ENCODE peak calls at places on chromosomes 13 and 19, in four cellular contexts. V, H, E and K are unnamed samples.

GRCh38 chr13:49444517-49445395 is 682 bp downstream of the SETDB2 start:
- DNase-seq in V (no peak), H (peak), E (peak), K (no peak)

GRCh38 chr13:38496956-38497355 is 147.3 kb downstream of the UFM1 start:
- DNase-seq in V (no peak), H (no peak), E (peak), K (no peak)

GRCh38 chr13:33251131-33251629 is 34.4 kb downstream of the STARD13 start:
- DNase-seq in V (peak), H (peak), E (peak), K (no peak)

GRCh38 chr19:13430790-13431582 is 75.3 kb downstream of the CACNA1A start:
- DNase-seq in V (peak), H (peak), E (peak), K (no peak)

GRCh38 chr19:41245779-41246297 is 18.3 kb upstream of the HNRNPUL1 start:
- DNase-seq in V (no peak), H (no peak), E (no peak), K (no peak)

GRCh38 chr19:14511245-14511625 is 7.0 kb downstream of the DNAJB1 start:
- DNase-seq in V (no peak), H (no peak), E (no peak), K (no peak)

GRCh38 chr19:29831041-29831548 is 19.3 kb downstream of the CCNE1 start:
- DNase-seq in V (no peak), H (no peak), E (no peak), K (no peak)

GRCh38 chr19:38816131-38816750 is 3.5 kb upstream of the LGALS4 start:
- DNase-seq in V (no peak), H (no peak), E (no peak), K (no peak)

GRCh38 chr19:3363841-3364500 is 2.4 kb upstream of the NFIC start:
- DNase-seq in V (no peak), H (no peak), E (no peak), K (no peak)

GRCh38 chr19:48678201-48678600 is 5.4 kb upstream of the NTN5 start:
- DNase-seq in V (no peak), H (no peak), E (no peak), K (no peak)

GRCh38 chr19:23867895-23868294 is 46.8 kb upstream of the ZNF726 start:
- DNase-seq in V (no peak), H (peak), E (no peak), K (no peak)

GRCh38 chr13:29543230-29544215 is 52.0 kb downstream of the SLC7A1 start:
- DNase-seq in V (no peak), H (peak), E (peak), K (no peak)

GRCh38 chr19:6417713-6418561 is 6.7 kb downstream of the KHSRP start:
- DNase-seq in V (no peak), H (no peak), E (peak), K (no peak)